ENCODE peak calls at places on chromosome 1, in four cellular contexts. S, C, Z and L are unnamed samples.

GRCh38 chr1:9195651-9196050 is 38.9 kb upstream of the H6PD start:
- DNase-seq in C (no peak), Z (peak), S (no peak), L (no peak)

GRCh38 chr1:16369821-16370220 is 2.8 kb downstream of the SZRD1 start:
- DNase-seq in Z (no peak), C (no peak), S (no peak), L (no peak)

GRCh38 chr1:9180077-9180819 is 51.3 kb upstream of the GPR157 start:
- DNase-seq in S (no peak), Z (no peak), C (no peak), L (no peak)

GRCh38 chr1:44677201-44677520 is 2.6 kb downstream of the ARMH1 start:
- DNase-seq in C (no peak), S (no peak), Z (peak), L (no peak)

GRCh38 chr1:215444715-215445414 is 122.2 kb upstream of the KCTD3 start:
- DNase-seq in C (no peak), S (no peak), Z (no peak), L (no peak)

GRCh38 chr1:116873680-116874271 is 35.9 kb upstream of the PTGFRN start:
- DNase-seq in C (no peak), Z (no peak), S (no peak), L (no peak)

GRCh38 chr1:191839891-191840290 is 318.4 kb upstream of the RGS18 start:
- DNase-seq in Z (no peak), C (no peak), S (no peak), L (no peak)

GRCh38 chr1:200415693-200416593 is 6.1 kb upstream of the ZNF281 start:
- DNase-seq in C (no peak), S (no peak), Z (peak), L (peak)

GRCh38 chr1:151485685-151486255 is 25.4 kb upstream of the CGN start:
- DNase-seq in S (no peak), C (no peak), Z (no peak), L (no peak)

GRCh38 chr1:236176337-236177336 is 34.3 kb downstream of the GPR137B start:
- DNase-seq in S (no peak), Z (no peak), C (no peak), L (no peak)

GRCh38 chr1:161440312-161440894 is 64.9 kb upstream of the FCGR2A start:
- DNase-seq in Z (peak), C (peak), S (peak), L (peak)

GRCh38 chr1:111505641-111506119 is 2.2 kb upstream of the ADORA3 start:
- DNase-seq in C (no peak), S (peak), Z (no peak), L (peak)